ENCODE peak calls at places on chromosomes 16 and 17, in six cellular contexts. A is NB4, U is body of pancreas, D is cardiac muscle cell, J is AG09319, X is adrenal gland. N is an unnamed sample.

GRCh38 chr16:59634951-59635350 is 900.8 kb upstream of the GOT2 start:
- DNase-seq in A (no peak), U (no peak), D (peak; percentile 9), J (no peak), X (no peak), N (no peak)

GRCh38 chr17:47204722-47205418 is 4.3 kb upstream of the MYL4 start:
- DNase-seq in A (peak; percentile 60), U (no peak), D (peak; percentile 30), J (no peak), X (no peak), N (no peak)

GRCh38 chr17:81035389-81036127 is 607 bp downstream of the BAIAP2 start:
- DNase-seq in A (peak; percentile 40), U (no peak), D (peak; percentile 42), J (no peak), X (no peak), N (no peak)

GRCh38 chr17:78547035-78547434 is 30.2 kb downstream of the DNAH17 start:
- DNase-seq in A (no peak), U (no peak), D (no peak), J (no peak), X (no peak), N (no peak)

GRCh38 chr16:51359141-51359960 is 208.3 kb upstream of the SALL1 start:
- DNase-seq in A (no peak), U (peak; percentile 48), D (no peak), J (no peak), X (peak; percentile 14), N (no peak)

GRCh38 chr17:42342242-42343008 is 45.8 kb downstream of the STAT3 start:
- DNase-seq in A (peak; percentile 89), U (no peak), D (no peak), J (no peak), X (no peak), N (no peak)

GRCh38 chr17:45248132-45248936 is 13.6 kb downstream of the SPATA32 start:
- DNase-seq in A (peak; percentile 73), U (peak; percentile 68), D (no peak), J (no peak), X (no peak), N (peak; percentile 84)

GRCh38 chr17:77148109-77148958 is 7.6 kb downstream of the SEC14L1 start:
- DNase-seq in A (no peak), U (no peak), D (no peak), J (no peak), X (no peak), N (no peak)

GRCh38 chr17:412211-413015 is 59.8 kb upstream of the RPH3AL start:
- DNase-seq in A (peak; percentile 70), U (peak; percentile 53), D (peak; percentile 75), J (peak; percentile 29), X (peak; percentile 58), N (peak; percentile 75)

GRCh38 chr16:80569440-80570105 is 28.8 kb downstream of the DYNLRB2 start:
- DNase-seq in A (no peak), U (no peak), D (peak; percentile 52), J (no peak), X (no peak), N (no peak)

GRCh38 chr17:49901460-49902331 is 53.8 kb upstream of the TAC4 start:
- DNase-seq in A (peak; percentile 46), U (peak; percentile 60), D (no peak), J (no peak), X (no peak), N (no peak)

GRCh38 chr17:49896860-49897259 is 49.0 kb upstream of the TAC4 start:
- DNase-seq in A (no peak), U (no peak), D (no peak), J (no peak), X (no peak), N (no peak)

GRCh38 chr17:49898547-49899490 is 51.0 kb upstream of the TAC4 start:
- DNase-seq in A (no peak), U (no peak), D (no peak), J (no peak), X (no peak), N (no peak)

GRCh38 chr17:49896222-49896621 is 48.4 kb upstream of the TAC4 start:
- DNase-seq in A (no peak), U (no peak), D (no peak), J (no peak), X (no peak), N (no peak)

GRCh38 chr17:49899588-49899987 is 51.7 kb upstream of the TAC4 start:
- DNase-seq in A (no peak), U (no peak), D (no peak), J (no peak), X (no peak), N (no peak)
- TF ChIP-seq CTCF in A (no peak), U (no peak), D (no peak), J (no peak), X (no peak), N (no peak)

GRCh38 chr16:74841469-74841868 is 66.8 kb upstream of the FA2H start:
- DNase-seq in A (no peak), U (no peak), D (no peak), J (no peak), X (no peak), N (no peak)
- TF ChIP-seq CTCF in A (no peak), U (no peak), D (no peak), J (no peak), X (no peak), N (no peak)

DNA sequence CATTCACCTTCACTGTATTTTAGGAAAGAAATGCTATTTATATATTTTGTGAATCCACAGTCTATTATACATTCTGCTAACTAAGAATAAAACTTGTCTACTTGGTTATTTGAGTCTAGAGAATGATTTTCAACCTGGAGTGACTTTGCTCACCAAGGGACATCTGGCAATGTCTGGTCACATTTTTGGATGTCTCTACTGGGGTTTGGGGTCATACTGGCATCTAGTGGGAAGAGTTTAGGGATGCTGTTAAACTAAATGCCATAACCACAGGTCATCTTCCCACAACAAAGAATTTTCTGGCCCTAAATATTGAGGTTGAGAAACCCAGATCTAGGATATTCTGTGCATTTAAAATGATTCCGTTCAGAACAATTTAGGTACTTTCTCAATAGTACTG is 26.0 kb downstream of the KCNJ16 start:
- DNase-seq in A (no peak), U (no peak), D (no peak), J (no peak), X (no peak), N (no peak)
- TF ChIP-seq CTCF in A (no peak), U (peak; percentile 14), D (no peak), J (peak; percentile 20), X (no peak), N (no peak)

GRCh38 chr16:87950765-87951549 is at the start of gene BANP:
- DNase-seq in A (peak; percentile 100), U (peak; percentile 99), D (peak; percentile 99), J (peak; percentile 97), X (peak; percentile 97), N (peak; percentile 100)
- TF ChIP-seq CTCF in A (peak; percentile 51), U (peak; percentile 71), D (peak; percentile 36), J (peak; percentile 32), X (peak; percentile 43), N (peak; percentile 58)

DNA sequence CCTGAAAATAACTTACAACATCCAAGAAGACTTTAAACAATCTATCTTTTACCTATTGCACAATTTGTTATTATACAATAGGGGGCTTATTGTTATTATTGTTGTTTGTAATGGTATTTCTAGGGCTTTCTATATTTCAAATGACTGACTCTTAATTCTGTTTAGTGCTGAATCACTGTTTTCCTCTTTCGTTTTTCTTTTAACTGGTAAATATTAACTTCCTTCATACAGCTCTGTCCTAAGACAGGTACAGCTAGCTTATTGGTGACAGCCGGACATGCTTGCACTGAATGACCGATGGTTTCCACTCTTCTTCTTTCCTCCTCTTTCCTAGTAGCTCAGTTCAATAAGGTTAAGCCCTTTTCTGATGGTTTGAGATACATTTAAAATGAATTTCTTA is 11.6 kb downstream of the KRTAP9-7 start:
- DNase-seq in A (no peak), U (no peak), D (no peak), J (no peak), X (no peak), N (no peak)
- TF ChIP-seq CTCF in A (no peak), U (no peak), D (no peak), J (no peak), X (no peak), N (no peak)

DNA sequence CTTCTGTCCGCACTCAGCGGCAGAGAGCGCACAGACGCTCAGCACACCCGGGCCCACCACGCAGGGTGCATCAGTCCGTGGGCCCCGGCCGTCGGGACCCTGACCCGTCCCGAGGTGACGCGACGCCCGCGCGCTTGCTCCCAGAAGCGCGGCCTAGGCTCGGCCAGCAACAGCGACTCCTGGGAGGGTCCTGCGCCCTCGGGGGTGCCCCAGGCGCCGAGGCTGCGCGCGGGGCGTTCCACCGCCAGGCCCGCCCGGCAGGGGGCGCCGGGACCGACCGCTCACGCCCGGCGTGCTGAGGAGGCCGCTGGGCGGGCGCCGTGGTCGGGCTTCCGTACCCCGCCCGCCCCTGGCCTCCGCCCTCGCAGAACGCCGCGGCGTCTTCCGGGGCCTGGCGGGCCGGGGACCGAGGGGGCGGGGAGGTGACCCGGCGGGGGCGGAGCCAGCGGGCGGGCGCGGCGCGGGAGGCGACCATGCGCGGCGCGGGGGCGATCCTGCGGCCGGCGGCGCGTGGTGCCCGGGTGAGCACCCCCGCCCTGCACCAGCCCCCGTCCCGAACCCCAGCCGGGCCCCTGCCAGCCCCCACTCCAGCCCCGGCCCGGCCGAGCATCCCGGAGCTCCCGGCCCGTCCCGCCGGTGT is at the start of gene CISD3:
- DNase-seq in A (peak; percentile 94), U (peak; percentile 90), D (peak; percentile 90), J (peak; percentile 67), X (peak; percentile 88), N (peak; percentile 90)
- TF ChIP-seq CTCF in A (peak; percentile 31), U (peak; percentile 97), D (peak; percentile 45), J (peak; percentile 28), X (peak; percentile 32), N (peak; percentile 93)

GRCh38 chr17:74212262-74212912 is 984 bp upstream of the TTYH2 start:
- DNase-seq in A (peak; percentile 61), U (no peak), D (no peak), J (no peak), X (no peak), N (peak; percentile 57)

GRCh38 chr17:74214642-74215331 is 1.4 kb downstream of the TTYH2 start:
- DNase-seq in A (no peak), U (no peak), D (no peak), J (no peak), X (no peak), N (no peak)

GRCh38 chr17:74213897-74214386 is 571 bp downstream of the TTYH2 start:
- DNase-seq in A (peak; percentile 63), U (no peak), D (no peak), J (no peak), X (peak; percentile 43), N (no peak)

GRCh38 chr17:74211929-74212261 is 1.5 kb upstream of the TTYH2 start:
- DNase-seq in A (no peak), U (no peak), D (no peak), J (no peak), X (no peak), N (no peak)

DNA sequence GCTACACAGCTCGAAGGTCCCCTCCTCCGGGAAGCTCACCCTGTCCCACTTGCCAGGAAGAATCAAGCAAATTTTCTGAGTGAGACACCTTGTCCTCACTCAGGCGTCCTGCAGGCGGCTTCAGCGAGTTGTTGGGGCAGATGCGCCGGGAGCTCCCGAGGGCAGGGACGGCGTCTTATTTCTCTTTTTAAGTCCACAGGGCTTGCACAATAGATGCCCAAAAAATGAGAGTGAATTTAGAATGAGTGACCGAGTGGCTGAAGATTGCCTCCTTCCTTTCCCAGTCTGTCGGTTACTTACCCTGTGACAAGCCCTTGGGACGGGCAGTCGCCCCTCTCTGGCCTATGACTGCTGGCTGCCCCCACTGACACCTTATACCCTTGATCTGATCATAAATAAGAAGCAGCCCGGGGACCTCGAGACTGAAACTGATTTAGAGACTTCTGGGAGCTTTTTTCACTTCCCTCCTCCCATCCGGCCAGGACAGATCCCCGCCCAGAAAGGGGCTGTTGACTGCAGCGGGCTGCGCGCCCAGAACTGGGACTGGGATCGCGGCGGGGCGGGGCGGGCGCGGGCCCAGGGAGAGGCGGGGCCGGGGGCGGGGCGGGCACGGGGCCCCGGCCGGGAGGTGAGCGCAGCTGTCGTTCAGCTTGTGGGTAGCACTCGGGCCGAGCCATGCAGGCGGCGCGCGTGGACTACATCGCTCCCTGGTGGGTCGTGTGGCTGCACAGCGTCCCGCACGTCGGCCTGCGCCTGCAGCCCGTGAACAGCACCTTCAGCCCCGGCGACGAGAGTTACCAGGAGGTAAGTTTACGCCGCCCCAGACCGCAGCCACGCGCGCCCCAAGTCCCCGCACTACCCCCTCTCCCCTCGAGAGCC is at the start of gene TTYH2:
- DNase-seq in A (peak; percentile 85), U (peak; percentile 93), D (peak; percentile 93), J (peak; percentile 61), X (peak; percentile 90), N (peak; percentile 88)
- TF ChIP-seq CTCF in A (peak; percentile 26), U (peak; percentile 19), D (peak; percentile 47), J (peak; percentile 26), X (peak; percentile 49), N (no peak)